ENCODE peak calls at places on chromosome 10, in nine cellular contexts. One of them, this sample, is unnamed.

GRCh38 chr10:43961523-43962345 is 313.1 kb upstream of the ZNF32 start:
- DNase-seq in H1: peak; percentile 22
- DNase-seq in prostate gland: no peak
- DNase-seq in HepG2: no peak
- DNase-seq in Panc1: no peak
- DNase-seq in breast epithelium: no peak
- DNase-seq in transverse colon: no peak
- DNase-seq in GM12891: no peak
- DNase-seq in HL-60: no peak
- DNase-seq in this sample: no peak

GRCh38 chr10:116486774-116487448 is 58.8 kb upstream of the PNLIP start:
- DNase-seq in H1: no peak
- DNase-seq in prostate gland: no peak
- DNase-seq in HepG2: no peak
- DNase-seq in Panc1: no peak
- DNase-seq in breast epithelium: no peak
- DNase-seq in transverse colon: no peak
- DNase-seq in GM12891: no peak
- DNase-seq in HL-60: no peak
- DNase-seq in this sample: no peak

GRCh38 chr10:51832652-51833383 is 133.4 kb upstream of the CSTF2T start:
- DNase-seq in H1: no peak
- DNase-seq in prostate gland: no peak
- DNase-seq in HepG2: peak; percentile 44
- DNase-seq in Panc1: no peak
- DNase-seq in breast epithelium: peak; percentile 19
- DNase-seq in transverse colon: no peak
- DNase-seq in GM12891: no peak
- DNase-seq in HL-60: no peak
- DNase-seq in this sample: no peak

GRCh38 chr10:72084094-72084459 is 4.3 kb downstream of the SPOCK2 start:
- DNase-seq in H1: no peak
- DNase-seq in prostate gland: no peak
- DNase-seq in HepG2: no peak
- DNase-seq in Panc1: no peak
- DNase-seq in breast epithelium: no peak
- DNase-seq in transverse colon: no peak
- DNase-seq in GM12891: no peak
- DNase-seq in HL-60: no peak
- DNase-seq in this sample: no peak

GRCh38 chr10:121261665-121262064 is 336.6 kb downstream of the FGFR2 start:
- DNase-seq in H1: no peak
- DNase-seq in prostate gland: no peak
- DNase-seq in HepG2: no peak
- DNase-seq in Panc1: no peak
- DNase-seq in breast epithelium: no peak
- DNase-seq in transverse colon: no peak
- DNase-seq in GM12891: no peak
- DNase-seq in HL-60: no peak
- DNase-seq in this sample: no peak

GRCh38 chr10:52172581-52172980 is 141.5 kb upstream of the DKK1 start:
- DNase-seq in H1: no peak
- DNase-seq in prostate gland: no peak
- DNase-seq in HepG2: no peak
- DNase-seq in Panc1: no peak
- DNase-seq in breast epithelium: no peak
- DNase-seq in transverse colon: no peak
- DNase-seq in GM12891: no peak
- DNase-seq in HL-60: no peak
- DNase-seq in this sample: no peak

GRCh38 chr10:17910144-17910789 is 41.5 kb upstream of the SLC39A12 start:
- DNase-seq in H1: peak; percentile 49
- DNase-seq in prostate gland: peak; percentile 42
- DNase-seq in HepG2: peak; percentile 47
- DNase-seq in Panc1: peak; percentile 13
- DNase-seq in breast epithelium: no peak
- DNase-seq in transverse colon: peak; percentile 44
- DNase-seq in GM12891: no peak
- DNase-seq in HL-60: no peak
- DNase-seq in this sample: no peak

GRCh38 chr10:96261132-96261531 is 10.2 kb downstream of the BLNK start:
- DNase-seq in H1: no peak
- DNase-seq in prostate gland: no peak
- DNase-seq in HepG2: no peak
- DNase-seq in Panc1: no peak
- DNase-seq in breast epithelium: no peak
- DNase-seq in transverse colon: no peak
- DNase-seq in GM12891: no peak
- DNase-seq in HL-60: no peak
- DNase-seq in this sample: no peak

GRCh38 chr10:132331956-132332749 is at the start of gene LRRC27:
- DNase-seq in H1: peak; percentile 99
- DNase-seq in prostate gland: peak; percentile 96
- DNase-seq in HepG2: peak; percentile 93
- DNase-seq in Panc1: peak; percentile 81
- DNase-seq in breast epithelium: peak; percentile 96
- DNase-seq in transverse colon: peak; percentile 99
- DNase-seq in GM12891: peak; percentile 97
- DNase-seq in HL-60: peak; percentile 94
- DNase-seq in this sample: peak; percentile 99
- TF ChIP-seq POLR2AphosphoS5 in H1: no peak
- TF ChIP-seq POLR2AphosphoS5 in prostate gland: peak; percentile 94
- TF ChIP-seq POLR2AphosphoS5 in HepG2: peak; percentile 42
- TF ChIP-seq POLR2AphosphoS5 in Panc1: peak; percentile 57
- TF ChIP-seq POLR2AphosphoS5 in breast epithelium: peak; percentile 32
- TF ChIP-seq POLR2AphosphoS5 in transverse colon: peak; percentile 76
- TF ChIP-seq POLR2AphosphoS5 in GM12891: peak; percentile 44
- TF ChIP-seq POLR2AphosphoS5 in HL-60: no peak
- TF ChIP-seq POLR2AphosphoS5 in this sample: no peak

GRCh38 chr10:63595072-63595471 is 73.9 kb downstream of the REEP3 start:
- DNase-seq in H1: no peak
- DNase-seq in prostate gland: no peak
- DNase-seq in HepG2: no peak
- DNase-seq in Panc1: no peak
- DNase-seq in breast epithelium: no peak
- DNase-seq in transverse colon: no peak
- DNase-seq in GM12891: no peak
- DNase-seq in HL-60: no peak
- DNase-seq in this sample: no peak
- TF ChIP-seq POLR2AphosphoS5 in H1: no peak
- TF ChIP-seq POLR2AphosphoS5 in prostate gland: no peak
- TF ChIP-seq POLR2AphosphoS5 in HepG2: no peak
- TF ChIP-seq POLR2AphosphoS5 in Panc1: no peak
- TF ChIP-seq POLR2AphosphoS5 in breast epithelium: no peak
- TF ChIP-seq POLR2AphosphoS5 in transverse colon: no peak
- TF ChIP-seq POLR2AphosphoS5 in GM12891: no peak
- TF ChIP-seq POLR2AphosphoS5 in HL-60: no peak
- TF ChIP-seq POLR2AphosphoS5 in this sample: no peak

GRCh38 chr10:1123198-1123597 is 67.0 kb downstream of the WDR37 start:
- DNase-seq in H1: no peak
- DNase-seq in prostate gland: no peak
- DNase-seq in HepG2: no peak
- DNase-seq in Panc1: no peak
- DNase-seq in breast epithelium: no peak
- DNase-seq in transverse colon: no peak
- DNase-seq in GM12891: no peak
- DNase-seq in HL-60: no peak
- DNase-seq in this sample: no peak

GRCh38 chr10:1120146-1120695 is 64.0 kb downstream of the WDR37 start:
- DNase-seq in H1: peak; percentile 35
- DNase-seq in prostate gland: no peak
- DNase-seq in HepG2: no peak
- DNase-seq in Panc1: no peak
- DNase-seq in breast epithelium: no peak
- DNase-seq in transverse colon: peak; percentile 33
- DNase-seq in GM12891: no peak
- DNase-seq in HL-60: no peak
- DNase-seq in this sample: no peak

GRCh38 chr10:1122349-1122748 is 66.2 kb downstream of the WDR37 start:
- DNase-seq in H1: no peak
- DNase-seq in prostate gland: no peak
- DNase-seq in HepG2: no peak
- DNase-seq in Panc1: no peak
- DNase-seq in breast epithelium: no peak
- DNase-seq in transverse colon: no peak
- DNase-seq in GM12891: no peak
- DNase-seq in HL-60: no peak
- DNase-seq in this sample: no peak

GRCh38 chr10:1120761-1121160 is 64.6 kb downstream of the WDR37 start:
- DNase-seq in H1: peak; percentile 34
- DNase-seq in prostate gland: no peak
- DNase-seq in HepG2: no peak
- DNase-seq in Panc1: no peak
- DNase-seq in breast epithelium: no peak
- DNase-seq in transverse colon: no peak
- DNase-seq in GM12891: no peak
- DNase-seq in HL-60: no peak
- DNase-seq in this sample: no peak

DNA sequence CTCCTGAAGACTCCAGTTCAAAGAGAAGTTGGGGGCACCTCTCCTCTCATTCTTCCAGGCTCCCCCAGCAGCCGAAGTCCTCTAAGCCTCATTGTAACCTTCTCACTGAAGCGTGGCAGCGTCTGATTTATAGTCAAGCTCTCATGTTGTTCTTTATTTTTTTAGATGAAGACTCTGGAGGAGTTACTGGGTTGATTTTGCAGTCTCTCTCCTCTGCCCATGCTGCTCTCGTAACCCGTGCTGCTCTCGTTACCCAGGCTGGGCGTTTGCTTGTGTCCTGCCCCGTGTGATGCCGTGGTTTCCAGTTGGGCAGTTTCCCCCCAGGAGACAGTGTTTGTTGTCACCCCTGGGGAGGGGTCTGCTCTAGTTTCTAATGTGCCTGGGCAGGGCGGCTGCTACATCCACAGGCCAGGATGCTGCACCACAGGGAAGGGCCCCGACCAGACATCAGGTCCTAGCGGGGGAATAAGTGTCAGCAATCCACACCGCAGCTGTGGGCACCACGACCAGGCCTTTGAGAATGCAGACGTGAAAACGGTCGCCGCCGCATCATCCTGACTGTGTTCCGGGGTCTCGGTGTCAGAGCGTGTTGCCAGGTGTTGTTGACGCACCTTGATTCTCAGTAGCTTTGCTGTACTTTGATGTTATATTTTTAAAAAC is 65.3 kb downstream of the WDR37 start:
- DNase-seq in H1: no peak
- DNase-seq in prostate gland: no peak
- DNase-seq in HepG2: no peak
- DNase-seq in Panc1: no peak
- DNase-seq in breast epithelium: no peak
- DNase-seq in transverse colon: no peak
- DNase-seq in GM12891: no peak
- DNase-seq in HL-60: no peak
- DNase-seq in this sample: peak; percentile 77
- TF ChIP-seq POLR2AphosphoS5 in H1: no peak
- TF ChIP-seq POLR2AphosphoS5 in prostate gland: no peak
- TF ChIP-seq POLR2AphosphoS5 in HepG2: no peak
- TF ChIP-seq POLR2AphosphoS5 in Panc1: no peak
- TF ChIP-seq POLR2AphosphoS5 in breast epithelium: no peak
- TF ChIP-seq POLR2AphosphoS5 in transverse colon: no peak
- TF ChIP-seq POLR2AphosphoS5 in GM12891: no peak
- TF ChIP-seq POLR2AphosphoS5 in HL-60: no peak
- TF ChIP-seq POLR2AphosphoS5 in this sample: no peak

GRCh38 chr10:100709146-100709545 is 36.2 kb upstream of the PAX2 start:
- DNase-seq in H1: no peak
- DNase-seq in prostate gland: no peak
- DNase-seq in HepG2: no peak
- DNase-seq in Panc1: no peak
- DNase-seq in breast epithelium: no peak
- DNase-seq in transverse colon: no peak
- DNase-seq in GM12891: no peak
- DNase-seq in HL-60: no peak
- DNase-seq in this sample: no peak

GRCh38 chr10:100707261-100707848 is 38.0 kb upstream of the PAX2 start:
- DNase-seq in H1: no peak
- DNase-seq in prostate gland: no peak
- DNase-seq in HepG2: no peak
- DNase-seq in Panc1: no peak
- DNase-seq in breast epithelium: no peak
- DNase-seq in transverse colon: no peak
- DNase-seq in GM12891: no peak
- DNase-seq in HL-60: no peak
- DNase-seq in this sample: no peak

GRCh38 chr10:100709655-100710054 is 35.7 kb upstream of the PAX2 start:
- DNase-seq in H1: no peak
- DNase-seq in prostate gland: no peak
- DNase-seq in HepG2: no peak
- DNase-seq in Panc1: no peak
- DNase-seq in breast epithelium: no peak
- DNase-seq in transverse colon: no peak
- DNase-seq in GM12891: no peak
- DNase-seq in HL-60: no peak
- DNase-seq in this sample: no peak

GRCh38 chr10:100710151-100710871 is 35.1 kb upstream of the PAX2 start:
- DNase-seq in H1: peak; percentile 61
- DNase-seq in prostate gland: no peak
- DNase-seq in HepG2: no peak
- DNase-seq in Panc1: no peak
- DNase-seq in breast epithelium: no peak
- DNase-seq in transverse colon: no peak
- DNase-seq in GM12891: no peak
- DNase-seq in HL-60: no peak
- DNase-seq in this sample: no peak

DNA sequence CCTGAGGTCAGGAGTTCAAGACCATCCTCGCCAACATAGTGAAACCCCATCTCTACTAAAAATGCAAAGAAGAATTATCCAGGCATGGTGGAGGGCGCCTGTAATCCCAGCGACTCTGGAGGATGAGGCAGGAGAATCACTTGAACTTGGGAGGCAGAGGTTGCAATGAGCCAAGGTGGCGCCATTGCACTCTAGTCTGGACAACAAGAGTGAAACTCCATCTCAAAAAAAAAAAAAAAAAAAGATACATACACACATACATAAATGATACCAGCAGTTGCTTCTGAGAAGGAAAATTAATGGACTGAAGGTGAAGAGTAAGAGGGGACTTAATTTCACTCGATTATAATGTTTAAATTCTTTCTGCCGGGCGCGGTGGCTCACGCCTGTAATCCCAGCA is 40.2 kb upstream of the PAX2 start:
- DNase-seq in H1: no peak
- DNase-seq in prostate gland: no peak
- DNase-seq in HepG2: no peak
- DNase-seq in Panc1: no peak
- DNase-seq in breast epithelium: no peak
- DNase-seq in transverse colon: no peak
- DNase-seq in GM12891: no peak
- DNase-seq in HL-60: no peak
- DNase-seq in this sample: no peak
- TF ChIP-seq POLR2AphosphoS5 in H1: no peak
- TF ChIP-seq POLR2AphosphoS5 in prostate gland: no peak
- TF ChIP-seq POLR2AphosphoS5 in HepG2: no peak
- TF ChIP-seq POLR2AphosphoS5 in Panc1: no peak
- TF ChIP-seq POLR2AphosphoS5 in breast epithelium: no peak
- TF ChIP-seq POLR2AphosphoS5 in transverse colon: no peak
- TF ChIP-seq POLR2AphosphoS5 in GM12891: no peak
- TF ChIP-seq POLR2AphosphoS5 in HL-60: no peak
- TF ChIP-seq POLR2AphosphoS5 in this sample: no peak

GRCh38 chr10:14009315-14010082 is 321.2 kb downstream of the FRMD4A start:
- DNase-seq in H1: no peak
- DNase-seq in prostate gland: no peak
- DNase-seq in HepG2: no peak
- DNase-seq in Panc1: no peak
- DNase-seq in breast epithelium: no peak
- DNase-seq in transverse colon: no peak
- DNase-seq in GM12891: no peak
- DNase-seq in HL-60: no peak
- DNase-seq in this sample: no peak
- TF ChIP-seq POLR2AphosphoS5 in H1: no peak
- TF ChIP-seq POLR2AphosphoS5 in prostate gland: no peak
- TF ChIP-seq POLR2AphosphoS5 in HepG2: no peak
- TF ChIP-seq POLR2AphosphoS5 in Panc1: no peak
- TF ChIP-seq POLR2AphosphoS5 in breast epithelium: no peak
- TF ChIP-seq POLR2AphosphoS5 in transverse colon: no peak
- TF ChIP-seq POLR2AphosphoS5 in GM12891: no peak
- TF ChIP-seq POLR2AphosphoS5 in HL-60: no peak
- TF ChIP-seq POLR2AphosphoS5 in this sample: no peak